ENCODE peak calls at places on chromosomes 16 and 17, in six cellular contexts. One of them, this sample, is unnamed.

GRCh38 chr16:89036776-89037175 is 56.9 kb upstream of the ACSF3 start:
- DNase-seq in B cell: no peak
- DNase-seq in mesothelial cell of epicardium: no peak
- DNase-seq in stimulated activated CD4-positive, alpha-beta T cell treated with anti-CD3 and anti-CD28 coated beads, Interleukin-2, amount 100 ng/mL, for 48 hours: no peak
- DNase-seq in A172: no peak
- DNase-seq in COLO829: no peak
- DNase-seq in this sample: no peak

GRCh38 chr17:47995241-47995935 is 24.5 kb downstream of the CDK5RAP3 start:
- DNase-seq in B cell: no peak
- DNase-seq in mesothelial cell of epicardium: no peak
- DNase-seq in stimulated activated CD4-positive, alpha-beta T cell treated with anti-CD3 and anti-CD28 coated beads, Interleukin-2, amount 100 ng/mL, for 48 hours: no peak
- DNase-seq in A172: no peak
- DNase-seq in COLO829: no peak
- DNase-seq in this sample: no peak

GRCh38 chr17:81514735-81515529 is 2.3 kb upstream of the ACTG1 start:
- DNase-seq in B cell: peak
- DNase-seq in mesothelial cell of epicardium: peak
- DNase-seq in stimulated activated CD4-positive, alpha-beta T cell treated with anti-CD3 and anti-CD28 coated beads, Interleukin-2, amount 100 ng/mL, for 48 hours: peak
- DNase-seq in A172: peak
- DNase-seq in COLO829: peak
- DNase-seq in this sample: no peak

GRCh38 chr17:75941442-75941819 is 589 bp upstream of the FBF1 start:
- DNase-seq in B cell: no peak
- DNase-seq in mesothelial cell of epicardium: no peak
- DNase-seq in stimulated activated CD4-positive, alpha-beta T cell treated with anti-CD3 and anti-CD28 coated beads, Interleukin-2, amount 100 ng/mL, for 48 hours: no peak
- DNase-seq in A172: no peak
- DNase-seq in COLO829: no peak
- DNase-seq in this sample: no peak

GRCh38 chr16:88346680-88347505 is 35.9 kb upstream of the ZNF469 start:
- DNase-seq in B cell: no peak
- DNase-seq in mesothelial cell of epicardium: no peak
- DNase-seq in stimulated activated CD4-positive, alpha-beta T cell treated with anti-CD3 and anti-CD28 coated beads, Interleukin-2, amount 100 ng/mL, for 48 hours: no peak
- DNase-seq in A172: no peak
- DNase-seq in COLO829: no peak
- DNase-seq in this sample: no peak

GRCh38 chr17:76935331-76935730 is 67.1 kb downstream of the MGAT5B start:
- DNase-seq in B cell: no peak
- DNase-seq in mesothelial cell of epicardium: no peak
- DNase-seq in stimulated activated CD4-positive, alpha-beta T cell treated with anti-CD3 and anti-CD28 coated beads, Interleukin-2, amount 100 ng/mL, for 48 hours: no peak
- DNase-seq in A172: peak
- DNase-seq in COLO829: no peak
- DNase-seq in this sample: no peak

GRCh38 chr17:66240630-66241029 is 11.4 kb upstream of the APOH start:
- DNase-seq in B cell: no peak
- DNase-seq in mesothelial cell of epicardium: no peak
- DNase-seq in stimulated activated CD4-positive, alpha-beta T cell treated with anti-CD3 and anti-CD28 coated beads, Interleukin-2, amount 100 ng/mL, for 48 hours: no peak
- DNase-seq in A172: peak
- DNase-seq in COLO829: peak
- DNase-seq in this sample: no peak

GRCh38 chr16:1614226-1615102 is 2.3 kb downstream of the CRAMP1 start:
- DNase-seq in B cell: peak
- DNase-seq in mesothelial cell of epicardium: no peak
- DNase-seq in stimulated activated CD4-positive, alpha-beta T cell treated with anti-CD3 and anti-CD28 coated beads, Interleukin-2, amount 100 ng/mL, for 48 hours: peak
- DNase-seq in A172: no peak
- DNase-seq in COLO829: peak
- DNase-seq in this sample: no peak

GRCh38 chr17:4903051-4903818 is at the start of gene CHRNE:
- DNase-seq in B cell: peak
- DNase-seq in mesothelial cell of epicardium: peak
- DNase-seq in stimulated activated CD4-positive, alpha-beta T cell treated with anti-CD3 and anti-CD28 coated beads, Interleukin-2, amount 100 ng/mL, for 48 hours: peak
- DNase-seq in A172: peak
- DNase-seq in COLO829: peak
- DNase-seq in this sample: peak